ENCODE peak calls at places on chromosomes 7 and 10, in nine cellular contexts. T is AG04449; F is SK-N-SH; O is activated CD8-positive, alpha-beta T cell treated with anti-CD3 and anti-CD28 coated beads for 36 hours; J is endothelial cell of umbilical vein; V is Caco-2; W is transverse colon; S is AG04450; G is GM13977. H is an unnamed sample.

GRCh38 chr7:45943986-45944385 is 22.9 kb upstream of the IGFBP3 start:
- DNase-seq in T (no peak), F (no peak), O (no peak), J (no peak), V (no peak), W (no peak), S (no peak), G (no peak), H (no peak)

GRCh38 chr7:88243345-88243909 is 23.6 kb upstream of the SRI start:
- DNase-seq in T (no peak), F (peak), O (no peak), J (peak), V (no peak), W (no peak), S (no peak), G (peak), H (peak)

GRCh38 chr7:16419126-16419525 is 2.2 kb downstream of the CRPPA start:
- DNase-seq in T (no peak), F (no peak), O (no peak), J (no peak), V (no peak), W (no peak), S (no peak), G (no peak), H (no peak)

GRCh38 chr7:42236266-42237161 is 495 bp downstream of the GLI3 start:
- DNase-seq in T (no peak), F (peak), O (peak), J (peak), V (no peak), W (peak), S (no peak), G (peak), H (peak)

GRCh38 chr7:34900891-34901493 is 136.3 kb downstream of the DPY19L1 start:
- DNase-seq in T (no peak), F (peak), O (no peak), J (peak), V (no peak), W (no peak), S (no peak), G (peak), H (peak)

GRCh38 chr10:71999360-72000072 is 35.3 kb downstream of the CHST3 start:
- DNase-seq in T (no peak), F (peak), O (no peak), J (peak), V (no peak), W (peak), S (no peak), G (no peak), H (no peak)

GRCh38 chr10:133279266-133279960 is 2.7 kb upstream of the ADAM8 start:
- DNase-seq in T (no peak), F (no peak), O (no peak), J (no peak), V (no peak), W (no peak), S (no peak), G (no peak), H (no peak)

GRCh38 chr10:13792011-13792410 is 205.2 kb downstream of the PRPF18 start:
- DNase-seq in T (no peak), F (peak), O (no peak), J (no peak), V (no peak), W (peak), S (no peak), G (no peak), H (no peak)

GRCh38 chr7:98745722-98746318 is 124.0 kb downstream of the TMEM130 start:
- DNase-seq in T (no peak), F (peak), O (peak), J (peak), V (peak), W (peak), S (no peak), G (peak), H (peak)

DNA sequence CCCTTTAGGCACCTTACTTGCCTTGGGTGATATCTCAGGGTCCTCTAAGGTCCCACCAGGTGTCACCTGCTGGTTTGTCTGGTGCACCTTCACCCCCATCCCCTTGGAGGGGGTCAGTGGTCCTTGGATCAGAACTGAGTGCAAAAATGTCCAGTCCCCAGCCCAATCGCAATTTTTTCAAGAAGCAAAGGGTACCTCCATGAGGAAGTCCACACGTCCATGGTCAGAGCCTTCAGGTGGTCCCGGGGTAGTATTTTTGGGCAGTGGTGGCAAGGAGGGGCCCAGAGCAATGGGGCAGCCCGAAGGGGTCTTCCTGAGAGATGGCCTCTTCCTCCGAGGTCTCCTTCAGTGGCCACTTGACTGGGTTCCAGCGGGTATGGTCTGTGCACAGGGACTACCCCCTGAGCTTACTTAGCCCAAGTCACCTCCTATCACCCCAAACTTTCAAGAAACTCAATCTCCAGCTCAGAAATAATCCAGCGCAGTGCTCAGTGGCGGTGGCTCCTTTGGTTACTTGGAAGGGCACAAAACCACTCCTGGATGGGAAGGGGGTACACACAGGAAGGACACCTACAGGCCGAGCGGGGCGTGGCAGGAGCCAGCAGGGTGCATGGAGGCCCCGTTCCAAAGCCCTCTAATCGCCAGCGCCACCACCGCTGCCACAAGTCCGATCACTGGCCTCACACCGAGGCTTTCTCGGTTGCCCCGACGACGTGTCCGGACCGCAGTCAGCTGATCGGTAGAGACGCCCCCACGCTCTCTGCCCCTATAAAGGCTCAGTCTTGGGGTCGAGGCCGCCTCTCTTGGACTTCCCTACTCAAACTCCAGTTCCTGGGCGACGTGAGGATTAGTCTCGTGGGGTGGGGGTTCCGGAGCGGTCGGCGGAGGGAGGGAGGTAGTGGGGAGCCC is 4.5 kb downstream of the SAP25 start:
- DNase-seq in T (no peak), F (peak), O (peak), J (peak), V (no peak), W (peak), S (no peak), G (peak), H (peak)
- TF ChIP-seq CTCF in T (peak), F (peak), O (peak), J (peak), V (no peak), W (peak), S (peak), G (peak), H (peak)

GRCh38 chr7:105088456-105088855 is 74.5 kb downstream of the KMT2E start:
- DNase-seq in T (no peak), F (no peak), O (no peak), J (no peak), V (no peak), W (no peak), S (no peak), G (no peak), H (no peak)
- TF ChIP-seq CTCF in T (no peak), F (no peak), O (no peak), J (no peak), V (no peak), W (no peak), S (no peak), G (no peak), H (no peak)

GRCh38 chr10:118045842-118046490 is 775 bp downstream of the RAB11FIP2 start:
- DNase-seq in T (no peak), F (no peak), O (peak), J (peak), V (peak), W (peak), S (no peak), G (peak), H (peak)

GRCh38 chr10:118045154-118045841 is 1.4 kb downstream of the RAB11FIP2 start:
- DNase-seq in T (no peak), F (no peak), O (no peak), J (peak), V (no peak), W (no peak), S (no peak), G (no peak), H (no peak)

GRCh38 chr10:118047363-118047719 is 600 bp upstream of the RAB11FIP2 start:
- DNase-seq in T (no peak), F (no peak), O (no peak), J (no peak), V (no peak), W (no peak), S (no peak), G (peak), H (peak)

GRCh38 chr10:118042827-118043242 is 3.9 kb downstream of the RAB11FIP2 start:
- DNase-seq in T (no peak), F (no peak), O (no peak), J (peak), V (no peak), W (no peak), S (no peak), G (no peak), H (no peak)

GRCh38 chr10:118046491-118047362 is at the start of gene RAB11FIP2:
- DNase-seq in T (peak), F (peak), O (peak), J (peak), V (peak), W (peak), S (peak), G (peak), H (peak)
- TF ChIP-seq CTCF in T (peak), F (peak), O (no peak), J (no peak), V (no peak), W (peak), S (peak), G (peak), H (no peak)

GRCh38 chr7:134905375-134905774 is 80.9 kb upstream of the AGBL3 start:
- DNase-seq in T (no peak), F (no peak), O (no peak), J (peak), V (no peak), W (peak), S (peak), G (no peak), H (no peak)
- TF ChIP-seq CTCF in T (peak), F (peak), O (no peak), J (no peak), V (no peak), W (no peak), S (peak), G (no peak), H (no peak)

GRCh38 chr10:126846959-126847358 is 58.3 kb upstream of the DOCK1 start:
- DNase-seq in T (no peak), F (peak), O (no peak), J (no peak), V (no peak), W (no peak), S (no peak), G (no peak), H (no peak)
- TF ChIP-seq CTCF in T (no peak), F (peak), O (no peak), J (no peak), V (peak), W (no peak), S (peak), G (no peak), H (no peak)

DNA sequence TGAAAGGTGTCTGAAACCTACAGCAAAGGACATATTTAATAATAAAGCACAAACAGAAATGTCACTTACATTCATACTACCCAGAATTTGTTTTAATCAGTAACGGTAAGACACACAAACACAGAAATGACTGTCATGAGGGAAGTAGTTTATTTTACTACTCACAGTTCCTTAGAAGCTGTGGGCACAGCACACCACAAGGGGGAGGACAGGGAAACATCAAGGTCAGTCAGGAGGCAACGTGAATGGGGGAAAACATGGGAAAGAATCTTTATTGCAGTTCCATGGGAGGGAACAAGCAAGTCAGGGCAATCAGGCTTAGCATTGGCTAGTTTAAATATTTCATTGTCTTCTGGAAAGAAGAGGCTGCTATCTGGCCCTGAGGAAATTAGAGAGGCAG is 123.8 kb upstream of the PDSS1 start:
- DNase-seq in T (no peak), F (no peak), O (no peak), J (no peak), V (no peak), W (peak), S (no peak), G (no peak), H (no peak)
- TF ChIP-seq CTCF in T (no peak), F (no peak), O (no peak), J (no peak), V (peak), W (no peak), S (no peak), G (peak), H (no peak)

GRCh38 chr10:110498982-110499795 is 1.5 kb downstream of the DUSP5 start:
- DNase-seq in T (no peak), F (no peak), O (peak), J (peak), V (peak), W (peak), S (peak), G (no peak), H (peak)
- TF ChIP-seq CTCF in T (peak), F (peak), O (no peak), J (no peak), V (peak), W (no peak), S (peak), G (peak), H (no peak)

H was measured in GM20000.